ENCODE peak calls at places on chromosomes 11 and 22, in seven cellular contexts. O is GM23248, R is RPMI7951, Q is NCI-H2107, I is Kasumi-1, P is C1 segment of cervical spinal cord, J is iris pigment epithelial cell. C is an unnamed sample.

GRCh38 chr11:86152006-86152862 is 83.3 kb upstream of the PICALM start:
- DNase-seq in O (peak), P (peak), J (peak), I (no peak), Q (no peak), R (peak), C (no peak)

GRCh38 chr11:35145249-35145648 is 6.3 kb downstream of the CD44 start:
- DNase-seq in O (peak), J (peak), R (peak), I (no peak), Q (no peak), P (no peak), C (no peak)

GRCh38 chr22:33687464-33687863 is 232.8 kb downstream of the LARGE1 start:
- DNase-seq in R (no peak), O (no peak), Q (no peak), I (no peak), P (no peak), J (no peak), C (no peak)

GRCh38 chr11:56841210-56841810 is 92.8 kb upstream of the OR9G4 start:
- DNase-seq in O (peak), R (peak), Q (peak), P (peak), J (peak), I (peak), C (peak)

GRCh38 chr11:68430801-68431200 is 29.8 kb upstream of the PPP6R3 start:
- DNase-seq in R (no peak), I (no peak), P (no peak), O (no peak), J (no peak), Q (no peak), C (no peak)

GRCh38 chr11:18461909-18462308 is 6.3 kb downstream of the LDHAL6A start:
- DNase-seq in R (no peak), I (no peak), P (no peak), O (no peak), Q (no peak), J (no peak), C (no peak)

GRCh38 chr11:72135891-72136676 is 559 bp downstream of the FOLR3 start:
- DNase-seq in Q (no peak), R (no peak), O (no peak), I (no peak), J (peak), P (no peak), C (no peak)

GRCh38 chr11:47268448-47269001 is 1.4 kb upstream of the MADD start:
- DNase-seq in P (no peak), J (no peak), O (no peak), Q (no peak), I (no peak), R (no peak), C (no peak)

GRCh38 chr11:102421262-102421661 is 31.3 kb downstream of the TMEM123 start:
- DNase-seq in R (no peak), J (no peak), Q (peak), O (no peak), I (no peak), P (no peak), C (peak)

GRCh38 chr22:22878801-22879674 is 8.6 kb upstream of the IGLL5 start:
- DNase-seq in P (no peak), Q (no peak), I (no peak), R (no peak), O (no peak), J (no peak), C (no peak)

GRCh38 chr22:47002692-47003091 is 240.2 kb downstream of the TBC1D22A start:
- DNase-seq in I (no peak), J (no peak), R (no peak), P (no peak), O (no peak), Q (no peak), C (no peak)

GRCh38 chr22:38109391-38110000 is 988 bp downstream of the BAIAP2L2 start:
- DNase-seq in R (peak), Q (no peak), P (no peak), J (no peak), O (no peak), I (no peak), C (no peak)

GRCh38 chr11:122791836-122792235 is 46.5 kb upstream of the CRTAM start:
- DNase-seq in O (peak), Q (no peak), P (no peak), R (peak), I (no peak), J (peak), C (no peak)

GRCh38 chr22:25111579-25112517 is 87.8 kb upstream of the CRYBB3 start:
- DNase-seq in O (peak), J (peak), Q (no peak), I (no peak), R (no peak), P (no peak), C (no peak)

GRCh38 chr11:35714882-35715612 is 52.5 kb downstream of the TRIM44 start:
- DNase-seq in J (peak), Q (no peak), P (no peak), I (no peak), O (peak), R (peak), C (no peak)

GRCh38 chr11:134592391-134592990 is 180.4 kb upstream of the B3GAT1 start:
- DNase-seq in P (no peak), J (peak), Q (no peak), I (no peak), O (no peak), R (no peak), C (no peak)

GRCh38 chr11:9277176-9277575 is 12.0 kb upstream of the DENND5A start:
- DNase-seq in P (no peak), O (no peak), Q (no peak), R (no peak), I (no peak), J (no peak), C (no peak)

GRCh38 chr11:111327908-111328624 is 29.7 kb downstream of the POU2AF3 start:
- DNase-seq in Q (no peak), P (no peak), I (no peak), R (peak), J (no peak), O (no peak), C (no peak)